ENCODE peak calls at places on chromosomes 13 and 19, in ten cellular contexts. U, M, K, Y, O, H, G, P, J and S are unnamed samples.

GRCh38 chr19:54335979-54336892 is 2.7 kb downstream of the LILRA4 start:
- DNase-seq in J (no peak), G (peak; percentile 13), K (no peak), P (no peak), M (no peak), O (no peak), U (no peak), Y (no peak), H (no peak), S (no peak)

GRCh38 chr13:43132228-43132627 is 108.8 kb downstream of the DNAJC15 start:
- DNase-seq in H (peak; percentile 48), U (no peak), J (peak; percentile 36), M (peak; percentile 49), Y (no peak), G (no peak), P (peak; percentile 35), O (no peak), K (peak; percentile 52), S (peak; percentile 56)

GRCh38 chr19:48970923-48971395 is 5.8 kb downstream of the FTL start:
- DNase-seq in K (peak; percentile 57), U (peak; percentile 86), G (peak; percentile 93), H (peak; percentile 75), J (peak; percentile 77), M (peak; percentile 52), Y (peak; percentile 63), O (peak; percentile 40), P (no peak), S (peak; percentile 65)

GRCh38 chr13:110644892-110645521 is 29.7 kb downstream of the NAXD start:
- DNase-seq in K (no peak), O (no peak), G (no peak), P (no peak), J (peak; percentile 55), M (peak; percentile 46), U (peak; percentile 67), H (peak; percentile 28), Y (peak; percentile 15), S (no peak)

GRCh38 chr13:21361123-21361522 is 98.0 kb downstream of the ZDHHC20 start:
- DNase-seq in U (no peak), O (no peak), Y (no peak), G (no peak), P (no peak), H (no peak), K (no peak), M (no peak), J (no peak), S (no peak)

GRCh38 chr13:24036115-24036514 is 124.4 kb upstream of the SPATA13 start:
- DNase-seq in K (no peak), M (no peak), O (no peak), H (no peak), U (no peak), J (peak; percentile 44), P (no peak), G (no peak), Y (no peak), S (no peak)

GRCh38 chr19:13011653-13012389 is 16.5 kb downstream of the NFIX start:
- DNase-seq in G (no peak), K (no peak), P (no peak), M (no peak), U (no peak), H (no peak), Y (no peak), O (no peak), J (no peak), S (no peak)

GRCh38 chr19:12774588-12775555 is at the start of gene HOOK2:
- DNase-seq in Y (no peak), O (no peak), U (no peak), K (no peak), H (no peak), M (no peak), G (no peak), J (no peak), P (peak; percentile 95), S (no peak)

GRCh38 chr13:42814868-42815267 is 33.5 kb downstream of the FAM216B start:
- DNase-seq in P (no peak), O (peak; percentile 56), M (no peak), K (no peak), H (peak; percentile 71), Y (no peak), U (no peak), G (no peak), J (peak; percentile 94), S (peak; percentile 80)

GRCh38 chr19:45884682-45885555 is 1.0 kb downstream of the IRF2BP1 start:
- DNase-seq in O (no peak), G (no peak), P (no peak), H (no peak), Y (no peak), J (no peak), K (no peak), M (no peak), U (no peak), S (no peak)

GRCh38 chr13:31587696-31588266 is 151.5 kb upstream of the RXFP2 start:
- DNase-seq in G (no peak), J (no peak), U (no peak), M (no peak), O (no peak), P (no peak), K (no peak), Y (no peak), H (no peak), S (no peak)

GRCh38 chr19:6947745-6948144 is 60.4 kb downstream of the ADGRE1 start:
- DNase-seq in K (peak; percentile 3), P (peak; percentile 23), O (no peak), U (no peak), J (no peak), G (no peak), H (peak; percentile 73), M (peak; percentile 93), Y (peak; percentile 45), S (peak; percentile 67)

GRCh38 chr13:110676057-110676510 is 29.8 kb downstream of the CARS2 start:
- DNase-seq in J (no peak), G (no peak), H (no peak), O (no peak), P (no peak), K (no peak), Y (no peak), M (no peak), U (no peak), S (no peak)

GRCh38 chr19:18477974-18478373 is 40.0 kb upstream of the ISYNA1 start:
- DNase-seq in J (no peak), K (no peak), G (no peak), O (no peak), Y (no peak), H (no peak), U (no peak), M (no peak), P (no peak), S (no peak)

GRCh38 chr19:43525836-43526771 is 897 bp downstream of the ETHE1 start:
- DNase-seq in K (no peak), M (no peak), Y (no peak), G (peak; percentile 71), O (no peak), J (peak; percentile 9), U (no peak), H (peak; percentile 37), P (no peak), S (no peak)

GRCh38 chr13:30111810-30112209 is 195.5 kb downstream of the KATNAL1 start:
- DNase-seq in J (no peak), H (peak; percentile 29), G (no peak), U (no peak), M (no peak), P (no peak), O (no peak), Y (no peak), K (peak; percentile 20), S (no peak)

GRCh38 chr19:57363734-57364181 is 407 bp downstream of the TRAPPC2B start:
- DNase-seq in U (peak; percentile 3), Y (no peak), G (no peak), P (no peak), O (no peak), K (peak; percentile 16), J (peak; percentile 12), H (peak; percentile 18), M (peak; percentile 35), S (no peak)

GRCh38 chr19:3034194-3034844 is 5.2 kb upstream of the TLE2 start:
- DNase-seq in J (peak; percentile 64), K (no peak), O (no peak), U (no peak), Y (no peak), H (no peak), M (no peak), G (no peak), P (no peak), S (no peak)

GRCh38 chr19:42114412-42114811 is 17.8 kb downstream of the POU2F2 start:
- DNase-seq in J (no peak), P (no peak), G (no peak), U (no peak), O (no peak), Y (no peak), H (peak; percentile 28), M (peak; percentile 31), K (no peak), S (peak; percentile 45)

GRCh38 chr19:43148233-43148632 is 38.1 kb downstream of the PSG5 start:
- DNase-seq in H (peak; percentile 72), U (no peak), P (no peak), K (no peak), J (peak; percentile 93), M (peak; percentile 86), O (peak; percentile 68), Y (no peak), G (no peak), S (peak; percentile 88)

GRCh38 chr13:52374873-52375411 is 31.0 kb downstream of the THSD1 start:
- DNase-seq in G (no peak), Y (no peak), H (no peak), U (no peak), P (no peak), K (no peak), O (no peak), M (no peak), J (no peak), S (no peak)

GRCh38 chr13:23497186-23497585 is 63.7 kb upstream of the SACS start:
- DNase-seq in P (no peak), G (no peak), O (no peak), K (no peak), Y (no peak), U (no peak), J (no peak), M (no peak), H (no peak), S (no peak)

GRCh38 chr13:113144255-113144629 is 14.2 kb upstream of the PROZ start:
- DNase-seq in M (no peak), H (no peak), U (no peak), P (no peak), G (no peak), J (no peak), O (no peak), Y (no peak), K (no peak), S (no peak)

GRCh38 chr13:27264648-27265047 is 6.0 kb upstream of the RASL11A start:
- DNase-seq in U (no peak), G (no peak), J (no peak), O (no peak), K (no peak), H (no peak), P (no peak), M (no peak), Y (no peak), S (no peak)

GRCh38 chr13:26445092-26445491 is 112.4 kb upstream of the WASF3 start:
- DNase-seq in M (no peak), H (no peak), G (no peak), U (no peak), Y (no peak), P (no peak), K (no peak), O (no peak), J (no peak), S (no peak)

GRCh38 chr19:6270076-6270745 is 9.6 kb downstream of the MLLT1 start:
- DNase-seq in O (no peak), K (no peak), P (no peak), H (no peak), J (no peak), M (no peak), Y (no peak), U (no peak), G (no peak), S (no peak)

GRCh38 chr13:21501709-21502108 is 42.6 kb upstream of the ZDHHC20 start:
- DNase-seq in U (no peak), H (no peak), J (no peak), M (no peak), Y (no peak), K (peak; percentile 10), P (no peak), O (no peak), G (no peak), S (no peak)

GRCh38 chr13:42747399-42747873 is 33.9 kb upstream of the FAM216B start:
- DNase-seq in P (no peak), H (peak; percentile 94), O (peak; percentile 89), K (no peak), Y (no peak), G (no peak), M (peak; percentile 27), J (peak; percentile 99), U (no peak), S (peak; percentile 89)